ENCODE peak calls at places on chromosomes 1 and 21, in four cellular contexts. U is cardiac fibroblast, A is GM12865, R is AG04449. N is an unnamed sample.

GRCh38 chr21:42975886-42976608 is 1.7 kb downstream of the PKNOX1 start:
- DNase-seq in U (no peak), A (peak), R (no peak), N (no peak)

GRCh38 chr1:44002606-44003157 is 11.3 kb downstream of the CCDC24 start:
- DNase-seq in U (no peak), R (no peak), A (no peak), N (no peak)

GRCh38 chr1:38113080-38113743 is 66.6 kb upstream of the POU3F1 start:
- DNase-seq in A (no peak), U (no peak), R (no peak), N (no peak)

GRCh38 chr21:43850728-43851295 is 14.2 kb upstream of the AGPAT3 start:
- DNase-seq in R (no peak), U (no peak), A (no peak), N (no peak)

GRCh38 chr1:31243451-31244286 is 4.0 kb upstream of the NKAIN1 start:
- DNase-seq in U (peak), R (no peak), A (no peak), N (no peak)

GRCh38 chr1:20616468-20617156 is 16.6 kb upstream of the PINK1 start:
- DNase-seq in A (peak), U (no peak), R (no peak), N (no peak)

GRCh38 chr1:92070892-92071291 is 4.3 kb downstream of the SETSIP start:
- DNase-seq in U (no peak), A (no peak), R (no peak), N (no peak)

GRCh38 chr1:100736324-100736723 is 16.8 kb downstream of the VCAM1 start:
- DNase-seq in U (peak), A (no peak), R (no peak), N (no peak)

GRCh38 chr1:157948547-157949152 is 44.8 kb upstream of the KIRREL1 start:
- DNase-seq in U (peak), R (no peak), A (peak), N (no peak)

GRCh38 chr1:156465747-156466365 is 34.7 kb downstream of the MEF2D start:
- DNase-seq in U (peak), R (no peak), A (no peak), N (no peak)

GRCh38 chr21:33541105-33541711 is 709 bp downstream of the GART start:
- DNase-seq in R (no peak), A (peak), U (peak), N (no peak)

GRCh38 chr1:86507935-86508582 is 38.8 kb upstream of the CLCA4 start:
- DNase-seq in R (no peak), A (peak), U (peak), N (no peak)

GRCh38 chr1:209398330-209398991 is 185.1 kb upstream of the CAMK1G start:
- DNase-seq in A (no peak), U (peak), R (peak), N (peak)

GRCh38 chr1:153945795-153946621 is 510 bp downstream of the DENND4B start:
- DNase-seq in U (peak), R (no peak), A (peak), N (no peak)

GRCh38 chr1:80047791-80048190 is 1041.3 kb upstream of the ADGRL4 start:
- DNase-seq in A (no peak), U (peak), R (no peak), N (no peak)

GRCh38 chr1:227921461-227922185 is 26.1 kb downstream of the WNT9A start:
- DNase-seq in A (no peak), R (no peak), U (no peak), N (no peak)

GRCh38 chr1:172887162-172887561 is 163.6 kb downstream of the TNFSF18 start:
- DNase-seq in A (no peak), U (no peak), R (no peak), N (no peak)

GRCh38 chr21:27366846-27367245 is 400.0 kb upstream of the ADAMTS5 start:
- DNase-seq in R (no peak), U (no peak), A (no peak), N (no peak)

GRCh38 chr21:27363719-27364479 is 397.0 kb upstream of the ADAMTS5 start:
- DNase-seq in A (no peak), U (no peak), R (no peak), N (no peak)

GRCh38 chr21:27359141-27359540 is 392.3 kb upstream of the ADAMTS5 start:
- DNase-seq in U (no peak), R (no peak), A (no peak), N (peak)

GRCh38 chr21:27365394-27365793 is 398.5 kb upstream of the ADAMTS5 start:
- DNase-seq in R (no peak), A (no peak), U (peak), N (no peak)

GRCh38 chr21:27362249-27362648 is 395.4 kb upstream of the ADAMTS5 start:
- DNase-seq in R (no peak), U (peak), A (no peak), N (no peak)
- TF ChIP-seq CTCF in R (peak), U (peak), A (no peak), N (peak)

DNA sequence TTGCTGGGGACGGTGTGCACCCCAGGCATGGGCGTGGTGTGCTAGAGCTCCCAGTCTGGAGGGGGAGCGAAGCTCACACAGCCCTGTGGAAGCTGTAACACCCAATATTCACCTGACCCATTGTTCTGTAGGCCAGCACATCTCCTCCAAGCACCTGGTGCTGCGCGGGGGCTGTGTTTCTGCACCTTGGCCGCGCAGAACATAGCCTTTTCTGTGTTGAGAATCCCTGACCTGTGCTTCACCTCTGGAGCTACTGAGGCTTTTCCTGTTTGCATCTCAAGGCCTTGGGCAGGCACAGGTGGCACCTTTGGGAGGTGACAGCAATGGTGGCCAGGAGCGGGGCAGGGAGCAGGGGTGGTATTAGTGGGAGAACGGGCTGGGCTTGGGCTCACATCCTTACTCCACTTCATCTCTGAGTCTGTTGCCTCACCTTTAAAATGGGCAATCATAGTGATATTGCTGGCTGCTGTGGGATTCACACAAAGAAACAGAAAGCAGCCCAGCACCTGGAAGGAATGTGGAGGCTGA is 343.9 kb upstream of the AJAP1 start:
- DNase-seq in A (no peak), U (no peak), R (no peak), N (no peak)
- H3K4me3 ChIP-seq in A (no peak), U (no peak), R (no peak), N (no peak)

GRCh38 chr21:21373969-21374368 is 375.8 kb downstream of the NCAM2 start:
- DNase-seq in R (no peak), U (peak), A (no peak), N (no peak)
- TF ChIP-seq CTCF in R (peak), U (peak), A (no peak), N (no peak)

GRCh38 chr1:68228833-68229232 is 3.5 kb downstream of the WLS start:
- DNase-seq in A (no peak), U (peak), R (no peak), N (no peak)

GRCh38 chr1:68230901-68231626 is 1.3 kb downstream of the WLS start:
- DNase-seq in A (no peak), U (peak), R (no peak), N (no peak)

GRCh38 chr1:68231627-68232303 is 558 bp downstream of the WLS start:
- DNase-seq in U (peak), A (no peak), R (no peak), N (no peak)

GRCh38 chr1:68232354-68233148 is at the start of gene WLS:
- DNase-seq in R (no peak), A (no peak), U (peak), N (peak)

GRCh38 chr1:68229927-68230812 is 2.2 kb downstream of the WLS start:
- DNase-seq in A (peak), U (peak), R (no peak), N (no peak)
- H3K4me3 ChIP-seq in A (no peak), U (peak), R (peak), N (peak)

GRCh38 chr1:7401814-7402547 is 369.1 kb upstream of the VAMP3 start:
- DNase-seq in A (no peak), U (peak), R (peak), N (peak)
- TF ChIP-seq CTCF in A (no peak), U (no peak), R (no peak), N (no peak)

GRCh38 chr1:186577633-186578032 is 102.6 kb downstream of the PTGS2 start:
- DNase-seq in A (no peak), U (no peak), R (no peak), N (no peak)
- H3K4me3 ChIP-seq in A (no peak), U (no peak), R (no peak), N (no peak)